ENCODE peak calls at places on chromosomes 13 and 19, in four cellular contexts. E, N, C and I are unnamed samples.

GRCh38 chr13:30619731-30620130 is 2.0 kb downstream of the USPL1 start:
- DNase-seq in E (no peak), C (no peak), N (no peak), I (no peak)

GRCh38 chr13:48902421-48902820 is 73.3 kb upstream of the FNDC3A start:
- DNase-seq in N (no peak), C (no peak), E (no peak), I (no peak)

GRCh38 chr19:1406496-1406817 is 929 bp upstream of the DAZAP1 start:
- DNase-seq in N (no peak), E (no peak), C (no peak), I (no peak)

GRCh38 chr13:99302637-99303505 is 4.3 kb downstream of the GPR183 start:
- DNase-seq in C (no peak), N (no peak), E (no peak), I (no peak)

GRCh38 chr19:18802354-18802753 is 11.2 kb upstream of the COMP start:
- DNase-seq in C (no peak), N (no peak), E (no peak), I (no peak)

GRCh38 chr13:43979492-43979891 is 99.8 kb downstream of the LACC1 start:
- DNase-seq in C (no peak), N (no peak), E (no peak), I (no peak)

GRCh38 chr19:18503337-18503970 is 18.4 kb downstream of the ELL start:
- DNase-seq in C (no peak), E (no peak), N (no peak), I (no peak)

GRCh38 chr19:1392939-1393530 is 8.3 kb downstream of the GAMT start:
- DNase-seq in C (no peak), E (no peak), N (no peak), I (no peak)

GRCh38 chr19:9565900-9566705 is 18.2 kb downstream of the ZNF121 start:
- DNase-seq in C (no peak), E (no peak), N (no peak), I (no peak)

GRCh38 chr19:12733369-12733896 is 1.1 kb downstream of the TRIR start:
- DNase-seq in C (no peak), N (no peak), E (no peak), I (no peak)

GRCh38 chr19:21328885-21329605 is at the start of gene ZNF708:
- DNase-seq in C (peak), N (peak), E (peak), I (peak)

GRCh38 chr19:39746836-39747529 is 9.2 kb upstream of the CLC start:
- DNase-seq in N (no peak), E (no peak), C (no peak), I (no peak)

GRCh38 chr19:38285567-38285966 is 18.5 kb upstream of the C19orf33 start:
- DNase-seq in N (no peak), C (no peak), E (no peak), I (no peak)

GRCh38 chr19:49409441-49410029 is 13.7 kb downstream of the PTH2 start:
- DNase-seq in N (no peak), E (no peak), C (no peak), I (no peak)

GRCh38 chr13:46982856-46983582 is 86.2 kb upstream of the HTR2A start:
- DNase-seq in C (no peak), E (no peak), N (no peak), I (peak)

GRCh38 chr13:33911521-33911920 is 93.6 kb downstream of the RFC3 start:
- DNase-seq in E (no peak), N (no peak), C (no peak), I (no peak)

GRCh38 chr19:42277821-42278809 is 9.1 kb downstream of the CIC start:
- DNase-seq in C (no peak), N (no peak), E (no peak), I (peak)

GRCh38 chr19:43960411-43960810 is 9.4 kb downstream of the ZNF221 start:
- DNase-seq in C (no peak), N (no peak), E (no peak), I (no peak)

GRCh38 chr13:41700790-41701310 is 243.5 kb downstream of the RGCC start:
- DNase-seq in E (no peak), C (no peak), N (peak), I (no peak)

GRCh38 chr19:35661995-35662340 is 4.3 kb upstream of the UPK1A start:
- DNase-seq in N (no peak), E (no peak), C (no peak), I (no peak)

GRCh38 chr19:46279177-46279576 is 17.7 kb upstream of the HIF3A start:
- DNase-seq in C (no peak), N (no peak), E (no peak), I (no peak)

GRCh38 chr13:97100821-97101220 is 106.5 kb upstream of the OXGR1 start:
- DNase-seq in N (no peak), E (no peak), C (no peak), I (no peak)

GRCh38 chr19:2722541-2723344 is 1.6 kb upstream of the DIRAS1 start:
- DNase-seq in E (no peak), N (no peak), C (no peak), I (no peak)

GRCh38 chr13:39281539-39282150 is 243.4 kb downstream of the NHLRC3 start:
- DNase-seq in E (no peak), N (no peak), C (no peak), I (no peak)

GRCh38 chr19:39915848-39916215 is 18.6 kb downstream of the FCGBP start:
- DNase-seq in C (no peak), N (no peak), E (no peak), I (no peak)

GRCh38 chr19:21321996-21322395 is 7.2 kb downstream of the ZNF708 start:
- DNase-seq in E (no peak), N (no peak), C (no peak), I (no peak)

GRCh38 chr13:72112216-72112615 is 245.2 kb upstream of the DACH1 start:
- DNase-seq in N (no peak), E (no peak), C (no peak), I (no peak)

GRCh38 chr19:7263066-7263465 is 31.1 kb downstream of the INSR start:
- DNase-seq in N (no peak), E (no peak), C (no peak), I (no peak)